ENCODE peak calls at places on chromosome 22, in ten cellular contexts. J is foreskin fibroblast; D is G401; A is NCI-H1092; T is iPS-NIHi11; M is T-helper 2 cell; E is activated T-cell treated with anti-CD3 and anti-CD28 coated beads for 48 hours; R is iPS DF 19.7; P is activated CD4-positive, alpha-beta T cell treated with anti-CD3 and anti-CD28 coated beads for 48 hours; I is heart left ventricle. G is an unnamed sample.

GRCh38 chr22:42770941-42771647 is 50.4 kb upstream of the A4GALT start:
- DNase-seq in D (no peak), T (no peak), E (no peak), A (no peak), P (no peak), J (no peak), I (no peak), R (no peak), M (no peak), G (no peak)

GRCh38 chr22:48630444-48630777 is 1197.3 kb downstream of the BRD1 start:
- DNase-seq in E (no peak), D (peak; percentile 52), I (no peak), M (no peak), J (no peak), T (no peak), P (no peak), R (no peak), A (no peak), G (no peak)

GRCh38 chr22:48894064-48894671 is 933.5 kb downstream of the BRD1 start:
- DNase-seq in A (no peak), M (no peak), T (peak; percentile 79), D (no peak), P (peak; percentile 9), R (no peak), E (peak; percentile 4), I (no peak), J (no peak), G (no peak)

GRCh38 chr22:50101870-50102565 is 12.2 kb downstream of the MOV10L1 start:
- DNase-seq in M (no peak), A (no peak), D (no peak), E (no peak), I (no peak), P (no peak), T (peak; percentile 3), R (no peak), J (no peak), G (no peak)

GRCh38 chr22:28279888-28280287 is 360.8 kb upstream of the PITPNB start:
- DNase-seq in T (no peak), J (peak; percentile 28), E (no peak), A (no peak), M (no peak), P (no peak), R (no peak), D (no peak), I (no peak), G (no peak)

GRCh38 chr22:43733138-43733537 is 79.0 kb downstream of the EFCAB6 start:
- DNase-seq in J (no peak), D (no peak), E (no peak), A (no peak), R (no peak), M (no peak), P (no peak), T (no peak), I (no peak), G (no peak)

GRCh38 chr22:23137905-23138520 is 3.8 kb downstream of the RSPH14 start:
- DNase-seq in J (no peak), T (no peak), M (no peak), P (peak; percentile 26), E (no peak), A (no peak), R (no peak), D (no peak), I (no peak), G (no peak)

GRCh38 chr22:23556026-23556620 is 24.0 kb downstream of the IGLL1 start:
- DNase-seq in D (no peak), T (no peak), J (no peak), M (no peak), A (no peak), P (no peak), E (no peak), I (no peak), R (no peak), G (no peak)

GRCh38 chr22:20013382-20013871 is 3.2 kb downstream of the ARVCF start:
- DNase-seq in M (no peak), R (peak; percentile 42), A (peak; percentile 54), J (no peak), E (peak; percentile 29), T (peak; percentile 87), D (peak; percentile 61), I (peak; percentile 72), P (peak; percentile 49), G (peak; percentile 13)

GRCh38 chr22:50498322-50498861 is 9.1 kb downstream of the LMF2 start:
- DNase-seq in T (peak; percentile 82), P (peak; percentile 81), D (peak; percentile 86), M (peak; percentile 48), R (peak; percentile 40), E (peak; percentile 50), J (peak; percentile 29), A (peak; percentile 5), I (no peak), G (peak; percentile 75)

GRCh38 chr22:40410272-40410671 is 39.9 kb downstream of the SGSM3 start:
- DNase-seq in P (no peak), J (no peak), I (no peak), R (no peak), D (no peak), M (no peak), T (no peak), A (no peak), E (no peak), G (peak; percentile 63)